ENCODE peak calls at places on chromosomes 5 and 9, in nine cellular contexts. One of them, this sample, is unnamed.

GRCh38 chr9:107705521-107705920 is 216.0 kb upstream of the KLF4 start:
- DNase-seq in cardiac fibroblast: no peak
- DNase-seq in stimulated activated CD4-positive, alpha-beta T cell treated with anti-CD3 and anti-CD28 coated beads, Interleukin-15, amount 100 ng/mL, for 1 hour: no peak
- DNase-seq in NCI-H1105 treated with DMSO at 0.1 percent for 48 hours: no peak
- DNase-seq in NCI-H1092: no peak
- DNase-seq in stimulated activated CD8-positive, alpha-beta memory T cell treated with anti-CD3 and anti-CD28 coated beads, Interleukin-15, amount 100 ng/mL, for 24 hours: no peak
- DNase-seq in HuH-7: no peak
- DNase-seq in stimulated activated naive CD4-positive, alpha-beta T cell: no peak
- DNase-seq in non-pigmented ciliary epithelial cell: no peak
- DNase-seq in this sample: no peak

GRCh38 chr5:110064593-110065268 is 375.0 kb downstream of the MAN2A1 start:
- DNase-seq in cardiac fibroblast: no peak
- DNase-seq in stimulated activated CD4-positive, alpha-beta T cell treated with anti-CD3 and anti-CD28 coated beads, Interleukin-15, amount 100 ng/mL, for 1 hour: no peak
- DNase-seq in NCI-H1105 treated with DMSO at 0.1 percent for 48 hours: no peak
- DNase-seq in NCI-H1092: no peak
- DNase-seq in stimulated activated CD8-positive, alpha-beta memory T cell treated with anti-CD3 and anti-CD28 coated beads, Interleukin-15, amount 100 ng/mL, for 24 hours: no peak
- DNase-seq in HuH-7: no peak
- DNase-seq in stimulated activated naive CD4-positive, alpha-beta T cell: no peak
- DNase-seq in non-pigmented ciliary epithelial cell: no peak
- DNase-seq in this sample: no peak

GRCh38 chr5:6379246-6379645 is 899 bp upstream of the MED10 start:
- DNase-seq in cardiac fibroblast: no peak
- DNase-seq in stimulated activated CD4-positive, alpha-beta T cell treated with anti-CD3 and anti-CD28 coated beads, Interleukin-15, amount 100 ng/mL, for 1 hour: no peak
- DNase-seq in NCI-H1105 treated with DMSO at 0.1 percent for 48 hours: no peak
- DNase-seq in NCI-H1092: no peak
- DNase-seq in stimulated activated CD8-positive, alpha-beta memory T cell treated with anti-CD3 and anti-CD28 coated beads, Interleukin-15, amount 100 ng/mL, for 24 hours: no peak
- DNase-seq in HuH-7: no peak
- DNase-seq in stimulated activated naive CD4-positive, alpha-beta T cell: no peak
- DNase-seq in non-pigmented ciliary epithelial cell: no peak
- DNase-seq in this sample: no peak

GRCh38 chr9:89387970-89388867 is 69.9 kb downstream of the SECISBP2 start:
- DNase-seq in cardiac fibroblast: peak
- DNase-seq in stimulated activated CD4-positive, alpha-beta T cell treated with anti-CD3 and anti-CD28 coated beads, Interleukin-15, amount 100 ng/mL, for 1 hour: no peak
- DNase-seq in NCI-H1105 treated with DMSO at 0.1 percent for 48 hours: no peak
- DNase-seq in NCI-H1092: no peak
- DNase-seq in stimulated activated CD8-positive, alpha-beta memory T cell treated with anti-CD3 and anti-CD28 coated beads, Interleukin-15, amount 100 ng/mL, for 24 hours: no peak
- DNase-seq in HuH-7: peak
- DNase-seq in stimulated activated naive CD4-positive, alpha-beta T cell: no peak
- DNase-seq in non-pigmented ciliary epithelial cell: peak
- DNase-seq in this sample: peak

GRCh38 chr5:51404256-51404655 is 21.0 kb downstream of the ISL1 start:
- DNase-seq in cardiac fibroblast: no peak
- DNase-seq in stimulated activated CD4-positive, alpha-beta T cell treated with anti-CD3 and anti-CD28 coated beads, Interleukin-15, amount 100 ng/mL, for 1 hour: no peak
- DNase-seq in NCI-H1105 treated with DMSO at 0.1 percent for 48 hours: no peak
- DNase-seq in NCI-H1092: no peak
- DNase-seq in stimulated activated CD8-positive, alpha-beta memory T cell treated with anti-CD3 and anti-CD28 coated beads, Interleukin-15, amount 100 ng/mL, for 24 hours: no peak
- DNase-seq in HuH-7: no peak
- DNase-seq in stimulated activated naive CD4-positive, alpha-beta T cell: no peak
- DNase-seq in non-pigmented ciliary epithelial cell: no peak
- DNase-seq in this sample: no peak

GRCh38 chr5:179497636-179498365 is 52.6 kb upstream of the RUFY1 start:
- DNase-seq in cardiac fibroblast: no peak
- DNase-seq in stimulated activated CD4-positive, alpha-beta T cell treated with anti-CD3 and anti-CD28 coated beads, Interleukin-15, amount 100 ng/mL, for 1 hour: no peak
- DNase-seq in NCI-H1105 treated with DMSO at 0.1 percent for 48 hours: no peak
- DNase-seq in NCI-H1092: no peak
- DNase-seq in stimulated activated CD8-positive, alpha-beta memory T cell treated with anti-CD3 and anti-CD28 coated beads, Interleukin-15, amount 100 ng/mL, for 24 hours: no peak
- DNase-seq in HuH-7: no peak
- DNase-seq in stimulated activated naive CD4-positive, alpha-beta T cell: no peak
- DNase-seq in non-pigmented ciliary epithelial cell: no peak
- DNase-seq in this sample: no peak

GRCh38 chr9:99351647-99352046 is 129.6 kb downstream of the SEC61B start:
- DNase-seq in cardiac fibroblast: no peak
- DNase-seq in stimulated activated CD4-positive, alpha-beta T cell treated with anti-CD3 and anti-CD28 coated beads, Interleukin-15, amount 100 ng/mL, for 1 hour: no peak
- DNase-seq in NCI-H1105 treated with DMSO at 0.1 percent for 48 hours: no peak
- DNase-seq in NCI-H1092: no peak
- DNase-seq in stimulated activated CD8-positive, alpha-beta memory T cell treated with anti-CD3 and anti-CD28 coated beads, Interleukin-15, amount 100 ng/mL, for 24 hours: no peak
- DNase-seq in HuH-7: no peak
- DNase-seq in stimulated activated naive CD4-positive, alpha-beta T cell: no peak
- DNase-seq in non-pigmented ciliary epithelial cell: no peak
- DNase-seq in this sample: no peak

GRCh38 chr5:137310051-137310730 is 188.9 kb downstream of the SPOCK1 start:
- DNase-seq in cardiac fibroblast: peak
- DNase-seq in stimulated activated CD4-positive, alpha-beta T cell treated with anti-CD3 and anti-CD28 coated beads, Interleukin-15, amount 100 ng/mL, for 1 hour: no peak
- DNase-seq in NCI-H1105 treated with DMSO at 0.1 percent for 48 hours: no peak
- DNase-seq in NCI-H1092: no peak
- DNase-seq in stimulated activated CD8-positive, alpha-beta memory T cell treated with anti-CD3 and anti-CD28 coated beads, Interleukin-15, amount 100 ng/mL, for 24 hours: no peak
- DNase-seq in HuH-7: no peak
- DNase-seq in stimulated activated naive CD4-positive, alpha-beta T cell: no peak
- DNase-seq in non-pigmented ciliary epithelial cell: peak
- DNase-seq in this sample: peak

GRCh38 chr9:131667576-131667975 is 72.3 kb downstream of the RAPGEF1 start:
- DNase-seq in cardiac fibroblast: peak
- DNase-seq in stimulated activated CD4-positive, alpha-beta T cell treated with anti-CD3 and anti-CD28 coated beads, Interleukin-15, amount 100 ng/mL, for 1 hour: peak
- DNase-seq in NCI-H1105 treated with DMSO at 0.1 percent for 48 hours: no peak
- DNase-seq in NCI-H1092: no peak
- DNase-seq in stimulated activated CD8-positive, alpha-beta memory T cell treated with anti-CD3 and anti-CD28 coated beads, Interleukin-15, amount 100 ng/mL, for 24 hours: no peak
- DNase-seq in HuH-7: no peak
- DNase-seq in stimulated activated naive CD4-positive, alpha-beta T cell: no peak
- DNase-seq in non-pigmented ciliary epithelial cell: no peak
- DNase-seq in this sample: no peak

GRCh38 chr5:127425037-127425436 is 92.4 kb upstream of the PRRC1 start:
- DNase-seq in cardiac fibroblast: no peak
- DNase-seq in stimulated activated CD4-positive, alpha-beta T cell treated with anti-CD3 and anti-CD28 coated beads, Interleukin-15, amount 100 ng/mL, for 1 hour: no peak
- DNase-seq in NCI-H1105 treated with DMSO at 0.1 percent for 48 hours: no peak
- DNase-seq in NCI-H1092: no peak
- DNase-seq in stimulated activated CD8-positive, alpha-beta memory T cell treated with anti-CD3 and anti-CD28 coated beads, Interleukin-15, amount 100 ng/mL, for 24 hours: no peak
- DNase-seq in HuH-7: peak
- DNase-seq in stimulated activated naive CD4-positive, alpha-beta T cell: no peak
- DNase-seq in non-pigmented ciliary epithelial cell: no peak
- DNase-seq in this sample: peak

GRCh38 chr9:110531776-110532175 is 47.8 kb downstream of the SVEP1 start:
- DNase-seq in cardiac fibroblast: peak
- DNase-seq in stimulated activated CD4-positive, alpha-beta T cell treated with anti-CD3 and anti-CD28 coated beads, Interleukin-15, amount 100 ng/mL, for 1 hour: no peak
- DNase-seq in NCI-H1105 treated with DMSO at 0.1 percent for 48 hours: no peak
- DNase-seq in NCI-H1092: no peak
- DNase-seq in stimulated activated CD8-positive, alpha-beta memory T cell treated with anti-CD3 and anti-CD28 coated beads, Interleukin-15, amount 100 ng/mL, for 24 hours: no peak
- DNase-seq in HuH-7: no peak
- DNase-seq in stimulated activated naive CD4-positive, alpha-beta T cell: no peak
- DNase-seq in non-pigmented ciliary epithelial cell: no peak
- DNase-seq in this sample: no peak

GRCh38 chr9:106934424-106934823 is 71.5 kb downstream of the ZNF462 start:
- DNase-seq in cardiac fibroblast: no peak
- DNase-seq in stimulated activated CD4-positive, alpha-beta T cell treated with anti-CD3 and anti-CD28 coated beads, Interleukin-15, amount 100 ng/mL, for 1 hour: no peak
- DNase-seq in NCI-H1105 treated with DMSO at 0.1 percent for 48 hours: no peak
- DNase-seq in NCI-H1092: no peak
- DNase-seq in stimulated activated CD8-positive, alpha-beta memory T cell treated with anti-CD3 and anti-CD28 coated beads, Interleukin-15, amount 100 ng/mL, for 24 hours: no peak
- DNase-seq in HuH-7: no peak
- DNase-seq in stimulated activated naive CD4-positive, alpha-beta T cell: no peak
- DNase-seq in non-pigmented ciliary epithelial cell: no peak
- DNase-seq in this sample: no peak

GRCh38 chr9:96014078-96014477 is 138.6 kb downstream of the ERCC6L2 start:
- DNase-seq in cardiac fibroblast: peak
- DNase-seq in stimulated activated CD4-positive, alpha-beta T cell treated with anti-CD3 and anti-CD28 coated beads, Interleukin-15, amount 100 ng/mL, for 1 hour: peak
- DNase-seq in NCI-H1105 treated with DMSO at 0.1 percent for 48 hours: no peak
- DNase-seq in NCI-H1092: no peak
- DNase-seq in stimulated activated CD8-positive, alpha-beta memory T cell treated with anti-CD3 and anti-CD28 coated beads, Interleukin-15, amount 100 ng/mL, for 24 hours: no peak
- DNase-seq in HuH-7: no peak
- DNase-seq in stimulated activated naive CD4-positive, alpha-beta T cell: peak
- DNase-seq in non-pigmented ciliary epithelial cell: no peak
- DNase-seq in this sample: no peak

GRCh38 chr5:179820127-179820482 is 600 bp upstream of the SQSTM1 start:
- DNase-seq in cardiac fibroblast: no peak
- DNase-seq in stimulated activated CD4-positive, alpha-beta T cell treated with anti-CD3 and anti-CD28 coated beads, Interleukin-15, amount 100 ng/mL, for 1 hour: no peak
- DNase-seq in NCI-H1105 treated with DMSO at 0.1 percent for 48 hours: no peak
- DNase-seq in NCI-H1092: no peak
- DNase-seq in stimulated activated CD8-positive, alpha-beta memory T cell treated with anti-CD3 and anti-CD28 coated beads, Interleukin-15, amount 100 ng/mL, for 24 hours: no peak
- DNase-seq in HuH-7: no peak
- DNase-seq in stimulated activated naive CD4-positive, alpha-beta T cell: peak
- DNase-seq in non-pigmented ciliary epithelial cell: no peak
- DNase-seq in this sample: no peak

GRCh38 chr9:14056235-14056930 is 257.6 kb downstream of the NFIB start:
- DNase-seq in cardiac fibroblast: peak
- DNase-seq in stimulated activated CD4-positive, alpha-beta T cell treated with anti-CD3 and anti-CD28 coated beads, Interleukin-15, amount 100 ng/mL, for 1 hour: no peak
- DNase-seq in NCI-H1105 treated with DMSO at 0.1 percent for 48 hours: no peak
- DNase-seq in NCI-H1092: no peak
- DNase-seq in stimulated activated CD8-positive, alpha-beta memory T cell treated with anti-CD3 and anti-CD28 coated beads, Interleukin-15, amount 100 ng/mL, for 24 hours: no peak
- DNase-seq in HuH-7: no peak
- DNase-seq in stimulated activated naive CD4-positive, alpha-beta T cell: no peak
- DNase-seq in non-pigmented ciliary epithelial cell: no peak
- DNase-seq in this sample: no peak

GRCh38 chr5:123950701-123951100 is 438.7 kb downstream of the CSNK1G3 start:
- DNase-seq in cardiac fibroblast: peak
- DNase-seq in stimulated activated CD4-positive, alpha-beta T cell treated with anti-CD3 and anti-CD28 coated beads, Interleukin-15, amount 100 ng/mL, for 1 hour: no peak
- DNase-seq in NCI-H1105 treated with DMSO at 0.1 percent for 48 hours: no peak
- DNase-seq in NCI-H1092: no peak
- DNase-seq in stimulated activated CD8-positive, alpha-beta memory T cell treated with anti-CD3 and anti-CD28 coated beads, Interleukin-15, amount 100 ng/mL, for 24 hours: no peak
- DNase-seq in HuH-7: no peak
- DNase-seq in stimulated activated naive CD4-positive, alpha-beta T cell: no peak
- DNase-seq in non-pigmented ciliary epithelial cell: no peak
- DNase-seq in this sample: no peak

GRCh38 chr5:15013654-15014463 is 142.3 kb upstream of the ANKH start:
- DNase-seq in cardiac fibroblast: peak
- DNase-seq in stimulated activated CD4-positive, alpha-beta T cell treated with anti-CD3 and anti-CD28 coated beads, Interleukin-15, amount 100 ng/mL, for 1 hour: no peak
- DNase-seq in NCI-H1105 treated with DMSO at 0.1 percent for 48 hours: peak
- DNase-seq in NCI-H1092: peak
- DNase-seq in stimulated activated CD8-positive, alpha-beta memory T cell treated with anti-CD3 and anti-CD28 coated beads, Interleukin-15, amount 100 ng/mL, for 24 hours: no peak
- DNase-seq in HuH-7: peak
- DNase-seq in stimulated activated naive CD4-positive, alpha-beta T cell: peak
- DNase-seq in non-pigmented ciliary epithelial cell: no peak
- DNase-seq in this sample: peak

GRCh38 chr5:138369249-138369648 is 16.8 kb downstream of the KDM3B start:
- DNase-seq in cardiac fibroblast: peak
- DNase-seq in stimulated activated CD4-positive, alpha-beta T cell treated with anti-CD3 and anti-CD28 coated beads, Interleukin-15, amount 100 ng/mL, for 1 hour: no peak
- DNase-seq in NCI-H1105 treated with DMSO at 0.1 percent for 48 hours: no peak
- DNase-seq in NCI-H1092: no peak
- DNase-seq in stimulated activated CD8-positive, alpha-beta memory T cell treated with anti-CD3 and anti-CD28 coated beads, Interleukin-15, amount 100 ng/mL, for 24 hours: no peak
- DNase-seq in HuH-7: no peak
- DNase-seq in stimulated activated naive CD4-positive, alpha-beta T cell: no peak
- DNase-seq in non-pigmented ciliary epithelial cell: no peak
- DNase-seq in this sample: no peak

GRCh38 chr5:159887050-159887449 is 29.2 kb upstream of the ADRA1B start:
- DNase-seq in cardiac fibroblast: no peak
- DNase-seq in stimulated activated CD4-positive, alpha-beta T cell treated with anti-CD3 and anti-CD28 coated beads, Interleukin-15, amount 100 ng/mL, for 1 hour: no peak
- DNase-seq in NCI-H1105 treated with DMSO at 0.1 percent for 48 hours: peak
- DNase-seq in NCI-H1092: peak
- DNase-seq in stimulated activated CD8-positive, alpha-beta memory T cell treated with anti-CD3 and anti-CD28 coated beads, Interleukin-15, amount 100 ng/mL, for 24 hours: no peak
- DNase-seq in HuH-7: no peak
- DNase-seq in stimulated activated naive CD4-positive, alpha-beta T cell: no peak
- DNase-seq in non-pigmented ciliary epithelial cell: no peak
- DNase-seq in this sample: no peak

GRCh38 chr5:132224721-132225120 is 2.9 kb downstream of the P4HA2 start:
- DNase-seq in cardiac fibroblast: peak
- DNase-seq in stimulated activated CD4-positive, alpha-beta T cell treated with anti-CD3 and anti-CD28 coated beads, Interleukin-15, amount 100 ng/mL, for 1 hour: no peak
- DNase-seq in NCI-H1105 treated with DMSO at 0.1 percent for 48 hours: no peak
- DNase-seq in NCI-H1092: no peak
- DNase-seq in stimulated activated CD8-positive, alpha-beta memory T cell treated with anti-CD3 and anti-CD28 coated beads, Interleukin-15, amount 100 ng/mL, for 24 hours: no peak
- DNase-seq in HuH-7: no peak
- DNase-seq in stimulated activated naive CD4-positive, alpha-beta T cell: no peak
- DNase-seq in non-pigmented ciliary epithelial cell: no peak
- DNase-seq in this sample: no peak

GRCh38 chr9:95649801-95650213 is 133.0 kb upstream of the PTCH1 start:
- DNase-seq in cardiac fibroblast: no peak
- DNase-seq in stimulated activated CD4-positive, alpha-beta T cell treated with anti-CD3 and anti-CD28 coated beads, Interleukin-15, amount 100 ng/mL, for 1 hour: no peak
- DNase-seq in NCI-H1105 treated with DMSO at 0.1 percent for 48 hours: no peak
- DNase-seq in NCI-H1092: no peak
- DNase-seq in stimulated activated CD8-positive, alpha-beta memory T cell treated with anti-CD3 and anti-CD28 coated beads, Interleukin-15, amount 100 ng/mL, for 24 hours: no peak
- DNase-seq in HuH-7: no peak
- DNase-seq in stimulated activated naive CD4-positive, alpha-beta T cell: no peak
- DNase-seq in non-pigmented ciliary epithelial cell: no peak
- DNase-seq in this sample: no peak

GRCh38 chr5:122906768-122907167 is 61.4 kb downstream of the SNX24 start:
- DNase-seq in cardiac fibroblast: peak
- DNase-seq in stimulated activated CD4-positive, alpha-beta T cell treated with anti-CD3 and anti-CD28 coated beads, Interleukin-15, amount 100 ng/mL, for 1 hour: no peak
- DNase-seq in NCI-H1105 treated with DMSO at 0.1 percent for 48 hours: no peak
- DNase-seq in NCI-H1092: no peak
- DNase-seq in stimulated activated CD8-positive, alpha-beta memory T cell treated with anti-CD3 and anti-CD28 coated beads, Interleukin-15, amount 100 ng/mL, for 24 hours: no peak
- DNase-seq in HuH-7: no peak
- DNase-seq in stimulated activated naive CD4-positive, alpha-beta T cell: no peak
- DNase-seq in non-pigmented ciliary epithelial cell: no peak
- DNase-seq in this sample: no peak

GRCh38 chr9:97852001-97852398 is 1.0 kb upstream of the FOXE1 start:
- DNase-seq in cardiac fibroblast: no peak
- DNase-seq in stimulated activated CD4-positive, alpha-beta T cell treated with anti-CD3 and anti-CD28 coated beads, Interleukin-15, amount 100 ng/mL, for 1 hour: no peak
- DNase-seq in NCI-H1105 treated with DMSO at 0.1 percent for 48 hours: no peak
- DNase-seq in NCI-H1092: no peak
- DNase-seq in stimulated activated CD8-positive, alpha-beta memory T cell treated with anti-CD3 and anti-CD28 coated beads, Interleukin-15, amount 100 ng/mL, for 24 hours: no peak
- DNase-seq in HuH-7: no peak
- DNase-seq in stimulated activated naive CD4-positive, alpha-beta T cell: no peak
- DNase-seq in non-pigmented ciliary epithelial cell: no peak
- DNase-seq in this sample: no peak

This sample was measured in hepatocyte.